ENCODE peak calls at places on chromosomes 6 and 20, in six cellular contexts. One of them, this sample, is unnamed.

GRCh38 chr20:25376236-25376635 is 14.4 kb downstream of the ABHD12 start:
- DNase-seq in Right ventricle myocardium inferior: no peak
- DNase-seq in activated naive CD4-positive, alpha-beta T cell: no peak
- DNase-seq in ecto neural progenitor cell: no peak
- DNase-seq in cardiac fibroblast: no peak
- DNase-seq in CD4-positive, alpha-beta T cell: no peak
- DNase-seq in this sample: no peak

GRCh38 chr6:73177221-73177944 is 47.9 kb downstream of the KHDC1L start:
- DNase-seq in ecto neural progenitor cell: no peak
- DNase-seq in Right ventricle myocardium inferior: no peak
- DNase-seq in CD4-positive, alpha-beta T cell: no peak
- DNase-seq in cardiac fibroblast: no peak
- DNase-seq in activated naive CD4-positive, alpha-beta T cell: no peak
- DNase-seq in this sample: no peak

GRCh38 chr6:69180361-69181067 is 545.4 kb downstream of the ADGRB3 start:
- DNase-seq in cardiac fibroblast: peak
- DNase-seq in activated naive CD4-positive, alpha-beta T cell: no peak
- DNase-seq in CD4-positive, alpha-beta T cell: no peak
- DNase-seq in Right ventricle myocardium inferior: no peak
- DNase-seq in ecto neural progenitor cell: no peak
- DNase-seq in this sample: no peak

GRCh38 chr6:28555136-28555535 is 29.5 kb downstream of the GPX5 start:
- DNase-seq in Right ventricle myocardium inferior: no peak
- DNase-seq in ecto neural progenitor cell: no peak
- DNase-seq in cardiac fibroblast: no peak
- DNase-seq in activated naive CD4-positive, alpha-beta T cell: no peak
- DNase-seq in CD4-positive, alpha-beta T cell: no peak
- DNase-seq in this sample: no peak

GRCh38 chr6:98848539-98849210 is 14.3 kb downstream of the POU3F2 start:
- DNase-seq in Right ventricle myocardium inferior: peak
- DNase-seq in ecto neural progenitor cell: no peak
- DNase-seq in CD4-positive, alpha-beta T cell: no peak
- DNase-seq in cardiac fibroblast: no peak
- DNase-seq in activated naive CD4-positive, alpha-beta T cell: no peak
- DNase-seq in this sample: no peak

GRCh38 chr6:31621320-31621939 is 915 bp downstream of the PRRC2A start:
- DNase-seq in ecto neural progenitor cell: no peak
- DNase-seq in activated naive CD4-positive, alpha-beta T cell: no peak
- DNase-seq in cardiac fibroblast: no peak
- DNase-seq in Right ventricle myocardium inferior: no peak
- DNase-seq in CD4-positive, alpha-beta T cell: no peak
- DNase-seq in this sample: no peak

GRCh38 chr6:18323935-18324707 is 59.8 kb upstream of the DEK start:
- DNase-seq in CD4-positive, alpha-beta T cell: no peak
- DNase-seq in Right ventricle myocardium inferior: no peak
- DNase-seq in cardiac fibroblast: peak
- DNase-seq in ecto neural progenitor cell: no peak
- DNase-seq in activated naive CD4-positive, alpha-beta T cell: no peak
- DNase-seq in this sample: no peak

GRCh38 chr6:166902211-166902755 is 54.1 kb downstream of the RNASET2 start:
- DNase-seq in Right ventricle myocardium inferior: no peak
- DNase-seq in CD4-positive, alpha-beta T cell: no peak
- DNase-seq in ecto neural progenitor cell: no peak
- DNase-seq in activated naive CD4-positive, alpha-beta T cell: no peak
- DNase-seq in cardiac fibroblast: no peak
- DNase-seq in this sample: no peak

GRCh38 chr6:33622456-33623431 is 1.6 kb downstream of the ITPR3 start:
- DNase-seq in cardiac fibroblast: peak
- DNase-seq in CD4-positive, alpha-beta T cell: no peak
- DNase-seq in activated naive CD4-positive, alpha-beta T cell: no peak
- DNase-seq in Right ventricle myocardium inferior: no peak
- DNase-seq in ecto neural progenitor cell: peak
- DNase-seq in this sample: no peak

GRCh38 chr20:51876511-51876910 is 74.2 kb upstream of the SALL4 start:
- DNase-seq in cardiac fibroblast: no peak
- DNase-seq in ecto neural progenitor cell: no peak
- DNase-seq in CD4-positive, alpha-beta T cell: no peak
- DNase-seq in activated naive CD4-positive, alpha-beta T cell: no peak
- DNase-seq in Right ventricle myocardium inferior: no peak
- DNase-seq in this sample: no peak

GRCh38 chr6:52407467-52407866 is 12.7 kb upstream of the EFHC1 start:
- DNase-seq in activated naive CD4-positive, alpha-beta T cell: no peak
- DNase-seq in cardiac fibroblast: peak
- DNase-seq in ecto neural progenitor cell: no peak
- DNase-seq in Right ventricle myocardium inferior: no peak
- DNase-seq in CD4-positive, alpha-beta T cell: no peak
- DNase-seq in this sample: no peak

GRCh38 chr6:167827588-167828324 is 1.0 kb downstream of the AFDN start:
- DNase-seq in ecto neural progenitor cell: peak
- DNase-seq in cardiac fibroblast: peak
- DNase-seq in activated naive CD4-positive, alpha-beta T cell: peak
- DNase-seq in CD4-positive, alpha-beta T cell: no peak
- DNase-seq in Right ventricle myocardium inferior: peak
- DNase-seq in this sample: no peak

GRCh38 chr6:15331143-15331542 is 85.3 kb downstream of the JARID2 start:
- DNase-seq in Right ventricle myocardium inferior: no peak
- DNase-seq in CD4-positive, alpha-beta T cell: no peak
- DNase-seq in ecto neural progenitor cell: no peak
- DNase-seq in activated naive CD4-positive, alpha-beta T cell: no peak
- DNase-seq in cardiac fibroblast: peak
- DNase-seq in this sample: no peak

GRCh38 chr20:61499859-61500258 is 247.8 kb downstream of the CDH4 start:
- DNase-seq in ecto neural progenitor cell: no peak
- DNase-seq in Right ventricle myocardium inferior: peak
- DNase-seq in CD4-positive, alpha-beta T cell: no peak
- DNase-seq in cardiac fibroblast: peak
- DNase-seq in activated naive CD4-positive, alpha-beta T cell: no peak
- DNase-seq in this sample: no peak

GRCh38 chr6:129429953-129430352 is 280.0 kb downstream of the ARHGAP18 start:
- DNase-seq in Right ventricle myocardium inferior: no peak
- DNase-seq in cardiac fibroblast: no peak
- DNase-seq in ecto neural progenitor cell: no peak
- DNase-seq in activated naive CD4-positive, alpha-beta T cell: no peak
- DNase-seq in CD4-positive, alpha-beta T cell: no peak
- DNase-seq in this sample: no peak

GRCh38 chr6:72811971-72812421 is 190.1 kb downstream of the KCNQ5 start:
- DNase-seq in Right ventricle myocardium inferior: no peak
- DNase-seq in activated naive CD4-positive, alpha-beta T cell: no peak
- DNase-seq in ecto neural progenitor cell: no peak
- DNase-seq in cardiac fibroblast: peak
- DNase-seq in CD4-positive, alpha-beta T cell: no peak
- DNase-seq in this sample: no peak

GRCh38 chr20:49112596-49113274 is 66.6 kb downstream of the CSE1L start:
- DNase-seq in activated naive CD4-positive, alpha-beta T cell: no peak
- DNase-seq in ecto neural progenitor cell: no peak
- DNase-seq in cardiac fibroblast: peak
- DNase-seq in CD4-positive, alpha-beta T cell: no peak
- DNase-seq in Right ventricle myocardium inferior: no peak
- DNase-seq in this sample: no peak

GRCh38 chr6:93341900-93342613 is 77.3 kb downstream of the EPHA7 start:
- DNase-seq in CD4-positive, alpha-beta T cell: no peak
- DNase-seq in cardiac fibroblast: no peak
- DNase-seq in Right ventricle myocardium inferior: no peak
- DNase-seq in activated naive CD4-positive, alpha-beta T cell: no peak
- DNase-seq in ecto neural progenitor cell: no peak
- DNase-seq in this sample: no peak

GRCh38 chr6:46263709-46264091 is 92.9 kb upstream of the ENPP5 start:
- DNase-seq in activated naive CD4-positive, alpha-beta T cell: no peak
- DNase-seq in Right ventricle myocardium inferior: no peak
- DNase-seq in cardiac fibroblast: peak
- DNase-seq in CD4-positive, alpha-beta T cell: no peak
- DNase-seq in ecto neural progenitor cell: no peak
- DNase-seq in this sample: no peak

GRCh38 chr20:62797671-62798532 is 1.6 kb downstream of the MRGBP start:
- DNase-seq in CD4-positive, alpha-beta T cell: no peak
- DNase-seq in ecto neural progenitor cell: no peak
- DNase-seq in cardiac fibroblast: no peak
- DNase-seq in Right ventricle myocardium inferior: peak
- DNase-seq in activated naive CD4-positive, alpha-beta T cell: no peak
- DNase-seq in this sample: no peak

GRCh38 chr6:137216875-137217553 is 2.2 kb downstream of the IFNGR1 start:
- DNase-seq in ecto neural progenitor cell: no peak
- DNase-seq in Right ventricle myocardium inferior: no peak
- DNase-seq in activated naive CD4-positive, alpha-beta T cell: no peak
- DNase-seq in CD4-positive, alpha-beta T cell: no peak
- DNase-seq in cardiac fibroblast: peak
- DNase-seq in this sample: no peak

GRCh38 chr20:50837532-50838321 is 42.9 kb downstream of the BCAS4 start:
- DNase-seq in Right ventricle myocardium inferior: peak
- DNase-seq in cardiac fibroblast: peak
- DNase-seq in ecto neural progenitor cell: no peak
- DNase-seq in CD4-positive, alpha-beta T cell: no peak
- DNase-seq in activated naive CD4-positive, alpha-beta T cell: no peak
- DNase-seq in this sample: no peak

GRCh38 chr6:147257760-147258159 is 53.5 kb downstream of the STXBP5 start:
- DNase-seq in ecto neural progenitor cell: no peak
- DNase-seq in activated naive CD4-positive, alpha-beta T cell: no peak
- DNase-seq in CD4-positive, alpha-beta T cell: no peak
- DNase-seq in Right ventricle myocardium inferior: no peak
- DNase-seq in cardiac fibroblast: no peak
- DNase-seq in this sample: no peak

GRCh38 chr6:47009583-47009982 is 32.5 kb downstream of the ADGRF1 start:
- DNase-seq in CD4-positive, alpha-beta T cell: no peak
- DNase-seq in ecto neural progenitor cell: no peak
- DNase-seq in cardiac fibroblast: no peak
- DNase-seq in Right ventricle myocardium inferior: no peak
- DNase-seq in activated naive CD4-positive, alpha-beta T cell: no peak
- DNase-seq in this sample: no peak

GRCh38 chr20:62156592-62157386 is 13.2 kb downstream of the SS18L1 start:
- DNase-seq in CD4-positive, alpha-beta T cell: peak
- DNase-seq in activated naive CD4-positive, alpha-beta T cell: peak
- DNase-seq in Right ventricle myocardium inferior: peak
- DNase-seq in cardiac fibroblast: peak
- DNase-seq in ecto neural progenitor cell: peak
- DNase-seq in this sample: no peak

GRCh38 chr6:68746376-68746775 is 111.3 kb downstream of the ADGRB3 start:
- DNase-seq in ecto neural progenitor cell: no peak
- DNase-seq in Right ventricle myocardium inferior: no peak
- DNase-seq in CD4-positive, alpha-beta T cell: no peak
- DNase-seq in activated naive CD4-positive, alpha-beta T cell: no peak
- DNase-seq in cardiac fibroblast: no peak
- DNase-seq in this sample: no peak

GRCh38 chr20:5024103-5024502 is 22.8 kb upstream of the SLC23A2 start:
- DNase-seq in ecto neural progenitor cell: no peak
- DNase-seq in CD4-positive, alpha-beta T cell: no peak
- DNase-seq in activated naive CD4-positive, alpha-beta T cell: no peak
- DNase-seq in Right ventricle myocardium inferior: no peak
- DNase-seq in cardiac fibroblast: peak
- DNase-seq in this sample: no peak

GRCh38 chr6:148750826-148751225 is 4.0 kb downstream of the UST start:
- DNase-seq in Right ventricle myocardium inferior: no peak
- DNase-seq in ecto neural progenitor cell: no peak
- DNase-seq in activated naive CD4-positive, alpha-beta T cell: no peak
- DNase-seq in CD4-positive, alpha-beta T cell: no peak
- DNase-seq in cardiac fibroblast: peak
- DNase-seq in this sample: no peak

GRCh38 chr6:128599036-128599435 is 78.6 kb upstream of the PTPRK start:
- DNase-seq in ecto neural progenitor cell: no peak
- DNase-seq in CD4-positive, alpha-beta T cell: no peak
- DNase-seq in cardiac fibroblast: no peak
- DNase-seq in Right ventricle myocardium inferior: no peak
- DNase-seq in activated naive CD4-positive, alpha-beta T cell: no peak
- DNase-seq in this sample: no peak